ENCODE peak calls at places on chromosomes 12 and 14, in ten cellular contexts. Q is non-pigmented ciliary epithelial cell; G is islet precursor cell; A is nucleus accumbens; C is ACHN; T is mammary epithelial cell; K is endothelial cell; B is pons; H is tibial nerve; Z is stimulated activated CD4-positive, alpha-beta T cell treated with anti-CD3 and anti-CD28 coated beads, Interleukin-15, amount 100 ng/mL, for 24 hours. V is an unnamed sample.

GRCh38 chr14:28867571-28867970 is 101.0 kb downstream of the FOXG1 start:
- DNase-seq in G (no peak), H (no peak), C (no peak), B (peak; percentile 30), Z (no peak), Q (peak; percentile 5), K (no peak), T (no peak), A (no peak), V (no peak)

GRCh38 chr12:116361404-116362223 is 84.1 kb upstream of the MED13L start:
- DNase-seq in B (no peak), Z (no peak), A (no peak), C (no peak), H (no peak), K (no peak), G (no peak), T (no peak), Q (no peak), V (no peak)

GRCh38 chr12:94714378-94714777 is 64.0 kb upstream of the TMCC3 start:
- DNase-seq in G (no peak), T (peak; percentile 86), A (no peak), H (no peak), K (no peak), Z (no peak), C (peak; percentile 51), Q (peak; percentile 78), B (no peak), V (peak; percentile 87)

GRCh38 chr12:71415336-71416231 is 24.0 kb upstream of the LGR5 start:
- DNase-seq in B (peak; percentile 83), G (no peak), H (no peak), K (peak; percentile 43), C (peak; percentile 76), T (peak; percentile 34), Z (peak; percentile 18), Q (no peak), A (no peak), V (peak; percentile 45)

GRCh38 chr12:71587012-71587411 is 76.6 kb downstream of the ZFC3H1 start:
- DNase-seq in K (no peak), H (no peak), Z (no peak), Q (no peak), G (no peak), C (no peak), B (no peak), A (no peak), T (no peak), V (no peak)

GRCh38 chr12:43009307-43009706 is 419.8 kb upstream of the PRICKLE1 start:
- DNase-seq in T (no peak), G (no peak), B (peak; percentile 24), K (no peak), H (no peak), Z (no peak), Q (no peak), C (no peak), A (no peak), V (no peak)

GRCh38 chr12:89067436-89067835 is 284.9 kb downstream of the DUSP6 start:
- DNase-seq in Q (peak; percentile 94), C (peak; percentile 29), A (no peak), H (no peak), G (no peak), B (no peak), Z (no peak), K (no peak), T (peak; percentile 95), V (peak; percentile 97)

GRCh38 chr12:109946505-109946904 is 46.4 kb downstream of the TCHP start:
- DNase-seq in Z (no peak), A (no peak), Q (no peak), T (no peak), C (no peak), H (no peak), B (no peak), G (peak; percentile 68), K (peak; percentile 62), V (no peak)

GRCh38 chr14:93956082-93956481 is 20.3 kb downstream of the ASB2 start:
- DNase-seq in B (no peak), Q (no peak), C (no peak), A (no peak), H (no peak), K (no peak), Z (no peak), G (no peak), T (no peak), V (no peak)

GRCh38 chr14:63986789-63987533 is 134.2 kb downstream of the SYNE2 start:
- DNase-seq in H (no peak), C (peak; percentile 14), Q (peak; percentile 30), G (no peak), A (no peak), K (no peak), T (peak; percentile 89), Z (no peak), B (no peak), V (peak; percentile 78)

GRCh38 chr14:84036863-84037262 is 1493.1 kb upstream of the FLRT2 start:
- DNase-seq in H (no peak), K (no peak), Z (no peak), A (no peak), C (no peak), B (no peak), Q (peak; percentile 62), T (peak; percentile 0), G (no peak), V (peak; percentile 48)

GRCh38 chr12:43289412-43289811 is 262.6 kb downstream of the ADAMTS20 start:
- DNase-seq in Q (no peak), G (no peak), C (no peak), Z (no peak), B (no peak), H (no peak), K (no peak), A (no peak), T (no peak), V (no peak)

V was measured in foreskin keratinocyte.